ENCODE peak calls at places on chromosomes 5 and 9, in eight cellular contexts. X is GM13977, W is A172, M is dermis microvascular lymphatic vessel endothelial cell, F is HuH-7, H is Karpas-422, D is NCI-H1417, U is NAMALWA. I is an unnamed sample.

GRCh38 chr9:73162987-73163763 is 11.5 kb downstream of the ANXA1 start:
- DNase-seq in F (no peak), W (no peak), U (peak), D (no peak), H (peak), X (no peak), M (no peak), I (no peak)

GRCh38 chr9:107637421-107638420 is 148.2 kb upstream of the KLF4 start:
- DNase-seq in X (peak), F (peak), U (no peak), D (peak), W (peak), H (no peak), M (peak), I (no peak)

GRCh38 chr5:76688836-76689235 is 27.1 kb upstream of the F2R start:
- DNase-seq in M (no peak), X (no peak), F (no peak), D (no peak), W (no peak), U (no peak), H (no peak), I (no peak)

GRCh38 chr5:180718810-180719453 is 20.9 kb downstream of the OR2Y1 start:
- DNase-seq in H (peak), X (peak), M (peak), W (peak), U (peak), D (peak), F (peak), I (peak)

GRCh38 chr5:150836064-150836463 is 10.3 kb upstream of the IRGM start:
- DNase-seq in M (no peak), H (no peak), X (no peak), U (no peak), F (no peak), D (no peak), W (no peak), I (no peak)

GRCh38 chr5:140628711-140629110 is 4.3 kb downstream of the CD14 start:
- DNase-seq in M (no peak), H (no peak), X (no peak), F (no peak), D (no peak), U (no peak), W (no peak), I (no peak)

GRCh38 chr9:76365028-76365427 is 29.2 kb downstream of the RFK start:
- DNase-seq in D (no peak), M (peak), W (peak), H (no peak), X (no peak), U (no peak), F (no peak), I (no peak)

GRCh38 chr5:73446631-73447233 is 1.8 kb downstream of the FOXD1 start:
- DNase-seq in D (peak), X (no peak), W (no peak), M (no peak), F (no peak), U (no peak), H (no peak), I (no peak)

GRCh38 chr9:34554211-34555001 is 31.6 kb upstream of the ENHO start:
- DNase-seq in U (no peak), M (no peak), F (no peak), W (peak), H (no peak), D (peak), X (no peak), I (no peak)

GRCh38 chr5:164207646-164208045 is 702.2 kb downstream of the MAT2B start:
- DNase-seq in M (peak), W (no peak), X (no peak), H (no peak), F (no peak), U (no peak), D (no peak), I (no peak)

GRCh38 chr9:3410461-3410860 is 115.3 kb downstream of the RFX3 start:
- DNase-seq in F (no peak), M (no peak), W (no peak), U (no peak), H (no peak), D (peak), X (no peak), I (no peak)

GRCh38 chr9:120723547-120723946 is 9.3 kb upstream of the MEGF9 start:
- DNase-seq in U (no peak), H (no peak), W (no peak), D (no peak), M (no peak), X (no peak), F (no peak), I (no peak)

GRCh38 chr5:107776506-107776905 is 105.8 kb upstream of the EFNA5 start:
- DNase-seq in W (no peak), D (no peak), H (no peak), F (no peak), U (no peak), M (no peak), X (no peak), I (no peak)

GRCh38 chr5:154999865-155000264 is 13.7 kb upstream of the KIF4B start:
- DNase-seq in M (no peak), F (no peak), W (no peak), X (no peak), H (no peak), D (no peak), U (no peak), I (no peak)

GRCh38 chr9:25716220-25716872 is 38.1 kb upstream of the TUSC1 start:
- DNase-seq in F (peak), M (no peak), D (peak), U (peak), X (peak), W (peak), H (peak), I (peak)

GRCh38 chr9:34254966-34255825 is 73.9 kb downstream of the KIF24 start:
- DNase-seq in D (no peak), M (no peak), F (no peak), X (no peak), U (no peak), W (peak), H (no peak), I (no peak)

GRCh38 chr5:93930098-93930497 is 188.7 kb upstream of the POU5F2 start:
- DNase-seq in H (no peak), M (peak), W (no peak), D (no peak), X (no peak), F (no peak), U (no peak), I (no peak)

GRCh38 chr5:62649476-62650113 is 71.0 kb downstream of the LRRC70 start:
- DNase-seq in D (no peak), F (no peak), X (peak), H (no peak), W (no peak), M (no peak), U (peak), I (no peak)

GRCh38 chr9:32579706-32580331 is 6.9 kb upstream of the NDUFB6 start:
- DNase-seq in U (peak), H (peak), D (peak), W (peak), X (peak), M (peak), F (no peak), I (peak)

GRCh38 chr5:98041661-98042060 is 731.8 kb upstream of the RGMB start:
- DNase-seq in F (no peak), M (peak), U (no peak), W (no peak), D (no peak), H (no peak), X (no peak), I (no peak)

GRCh38 chr5:139828207-139828895 is 32.7 kb downstream of the PSD2 start:
- DNase-seq in F (no peak), M (no peak), D (no peak), H (no peak), W (no peak), U (no peak), X (no peak), I (no peak)

GRCh38 chr5:140327589-140327988 is 18.8 kb downstream of the HBEGF start:
- DNase-seq in M (peak), W (no peak), X (no peak), U (no peak), D (peak), F (no peak), H (no peak), I (peak)

GRCh38 chr5:60209146-60209840 is 315.8 kb upstream of the PDE4D start:
- DNase-seq in U (no peak), F (no peak), M (peak), D (no peak), H (no peak), X (no peak), W (no peak), I (no peak)

GRCh38 chr5:168433982-168434381 is 52.3 kb upstream of the RARS1 start:
- DNase-seq in U (no peak), H (peak), X (no peak), D (peak), M (no peak), W (no peak), F (no peak), I (no peak)

GRCh38 chr5:174337276-174338203 is 292.0 kb downstream of the NSG2 start:
- DNase-seq in F (no peak), H (no peak), M (no peak), W (peak), D (peak), X (no peak), U (no peak), I (no peak)

GRCh38 chr5:160064979-160065619 is 54.2 kb downstream of the PWWP2A start:
- DNase-seq in X (no peak), F (peak), D (peak), W (no peak), H (no peak), M (no peak), U (no peak), I (no peak)

GRCh38 chr5:158886086-158886485 is 213.6 kb downstream of the EBF1 start:
- DNase-seq in X (no peak), M (no peak), D (no peak), U (no peak), H (no peak), W (no peak), F (no peak), I (no peak)

GRCh38 chr9:71648453-71648852 is 119.9 kb downstream of the CEMIP2 start:
- DNase-seq in D (no peak), U (no peak), W (no peak), X (no peak), F (no peak), H (no peak), M (no peak), I (no peak)

GRCh38 chr5:33180900-33181299 is 259.9 kb upstream of the TARS1 start:
- DNase-seq in M (peak), W (peak), X (no peak), F (no peak), U (peak), D (peak), H (no peak), I (no peak)

GRCh38 chr9:14902561-14902960 is 7.7 kb downstream of the FREM1 start:
- DNase-seq in D (peak), W (no peak), H (no peak), M (no peak), X (no peak), F (no peak), U (no peak), I (no peak)

GRCh38 chr5:149938791-149939358 is 5.7 kb downstream of the PDE6A start:
- DNase-seq in F (no peak), H (no peak), W (peak), X (no peak), M (peak), D (no peak), U (no peak), I (no peak)

GRCh38 chr5:180143656-180144364 is 65.2 kb downstream of the RASGEF1C start:
- DNase-seq in X (no peak), W (no peak), D (no peak), M (no peak), U (no peak), F (no peak), H (peak), I (no peak)

GRCh38 chr9:99678550-99678949 is 143.1 kb upstream of the NR4A3 start:
- DNase-seq in F (no peak), M (no peak), D (no peak), X (no peak), H (no peak), U (no peak), W (no peak), I (no peak)

GRCh38 chr5:72817639-72818266 is 1.3 kb downstream of the TNPO1 start:
- DNase-seq in X (no peak), W (peak), D (peak), F (no peak), U (peak), M (no peak), H (no peak), I (peak)

GRCh38 chr5:16467363-16468219 is 2.0 kb upstream of the ZNF622 start:
- DNase-seq in W (peak), X (peak), M (peak), D (no peak), H (peak), F (no peak), U (peak), I (peak)

GRCh38 chr5:55601209-55601618 is 66.5 kb upstream of the PLPP1 start:
- DNase-seq in H (no peak), F (peak), X (no peak), U (no peak), D (peak), M (peak), W (peak), I (no peak)

GRCh38 chr5:14672508-14673394 is 8.2 kb downstream of the OTULIN start:
- DNase-seq in X (no peak), D (no peak), W (peak), U (no peak), F (no peak), M (no peak), H (no peak), I (no peak)

GRCh38 chr5:56357426-56357825 is 124.3 kb upstream of the ANKRD55 start:
- DNase-seq in F (no peak), M (no peak), X (no peak), U (no peak), H (no peak), D (no peak), W (no peak), I (no peak)

I was measured in OCI-LY7.